ENCODE peak calls at places on chromosomes 6 and 20, in six cellular contexts. One of them, this sample, is unnamed.

GRCh38 chr20:37071481-37071911 is 24.3 kb downstream of the RBL1 start:
- DNase-seq in HAP-1: no peak
- DNase-seq in left ventricle myocardium superior: no peak
- DNase-seq in activated T-cell treated with anti-CD3 and anti-CD28 coated beads, Interleukin-2, amount 50 U/mL, for 4 hours: peak
- DNase-seq in esophagus squamous epithelium: no peak
- DNase-seq in substantia nigra: no peak
- DNase-seq in this sample: no peak

GRCh38 chr6:45625191-45625664 is 247.5 kb upstream of the SUPT3H start:
- DNase-seq in substantia nigra: no peak
- DNase-seq in activated T-cell treated with anti-CD3 and anti-CD28 coated beads, Interleukin-2, amount 50 U/mL, for 4 hours: no peak
- DNase-seq in HAP-1: no peak
- DNase-seq in esophagus squamous epithelium: no peak
- DNase-seq in left ventricle myocardium superior: no peak
- DNase-seq in this sample: no peak

GRCh38 chr20:34834459-34834893 is 9.0 kb upstream of the NCOA6 start:
- DNase-seq in activated T-cell treated with anti-CD3 and anti-CD28 coated beads, Interleukin-2, amount 50 U/mL, for 4 hours: no peak
- DNase-seq in left ventricle myocardium superior: no peak
- DNase-seq in esophagus squamous epithelium: no peak
- DNase-seq in substantia nigra: no peak
- DNase-seq in HAP-1: no peak
- DNase-seq in this sample: no peak

GRCh38 chr6:38997128-38997761 is 51.3 kb upstream of the GLP1R start:
- DNase-seq in activated T-cell treated with anti-CD3 and anti-CD28 coated beads, Interleukin-2, amount 50 U/mL, for 4 hours: peak
- DNase-seq in left ventricle myocardium superior: peak
- DNase-seq in HAP-1: peak
- DNase-seq in substantia nigra: no peak
- DNase-seq in esophagus squamous epithelium: no peak
- DNase-seq in this sample: no peak

GRCh38 chr6:70586114-70586513 is 19.4 kb downstream of the SDHAF4 start:
- DNase-seq in activated T-cell treated with anti-CD3 and anti-CD28 coated beads, Interleukin-2, amount 50 U/mL, for 4 hours: no peak
- DNase-seq in left ventricle myocardium superior: no peak
- DNase-seq in substantia nigra: no peak
- DNase-seq in esophagus squamous epithelium: no peak
- DNase-seq in HAP-1: no peak
- DNase-seq in this sample: no peak

GRCh38 chr20:60937581-60937980 is 314.5 kb upstream of the CDH4 start:
- DNase-seq in left ventricle myocardium superior: no peak
- DNase-seq in esophagus squamous epithelium: no peak
- DNase-seq in substantia nigra: no peak
- DNase-seq in activated T-cell treated with anti-CD3 and anti-CD28 coated beads, Interleukin-2, amount 50 U/mL, for 4 hours: no peak
- DNase-seq in HAP-1: no peak
- DNase-seq in this sample: peak

GRCh38 chr20:38286586-38287502 is 17.1 kb upstream of the BPI start:
- DNase-seq in substantia nigra: peak
- DNase-seq in esophagus squamous epithelium: no peak
- DNase-seq in HAP-1: no peak
- DNase-seq in activated T-cell treated with anti-CD3 and anti-CD28 coated beads, Interleukin-2, amount 50 U/mL, for 4 hours: no peak
- DNase-seq in left ventricle myocardium superior: peak
- DNase-seq in this sample: no peak

GRCh38 chr20:63968928-63969760 is 586 bp downstream of the ZNF512B start:
- DNase-seq in esophagus squamous epithelium: no peak
- DNase-seq in left ventricle myocardium superior: peak
- DNase-seq in HAP-1: peak
- DNase-seq in activated T-cell treated with anti-CD3 and anti-CD28 coated beads, Interleukin-2, amount 50 U/mL, for 4 hours: no peak
- DNase-seq in substantia nigra: no peak
- DNase-seq in this sample: no peak

GRCh38 chr6:142902636-142903053 is 42.3 kb downstream of the HIVEP2 start:
- DNase-seq in substantia nigra: no peak
- DNase-seq in HAP-1: no peak
- DNase-seq in esophagus squamous epithelium: no peak
- DNase-seq in activated T-cell treated with anti-CD3 and anti-CD28 coated beads, Interleukin-2, amount 50 U/mL, for 4 hours: peak
- DNase-seq in left ventricle myocardium superior: peak
- DNase-seq in this sample: peak

GRCh38 chr6:97069363-97069762 is 144.8 kb downstream of the KLHL32 start:
- DNase-seq in esophagus squamous epithelium: no peak
- DNase-seq in left ventricle myocardium superior: no peak
- DNase-seq in substantia nigra: no peak
- DNase-seq in activated T-cell treated with anti-CD3 and anti-CD28 coated beads, Interleukin-2, amount 50 U/mL, for 4 hours: no peak
- DNase-seq in HAP-1: no peak
- DNase-seq in this sample: no peak

GRCh38 chr6:89073014-89073620 is 7.4 kb upstream of the PNRC1 start:
- DNase-seq in esophagus squamous epithelium: no peak
- DNase-seq in substantia nigra: peak
- DNase-seq in activated T-cell treated with anti-CD3 and anti-CD28 coated beads, Interleukin-2, amount 50 U/mL, for 4 hours: no peak
- DNase-seq in left ventricle myocardium superior: no peak
- DNase-seq in HAP-1: no peak
- DNase-seq in this sample: no peak

GRCh38 chr6:106820412-106820852 is 154.1 kb downstream of the CD24 start:
- DNase-seq in HAP-1: no peak
- DNase-seq in activated T-cell treated with anti-CD3 and anti-CD28 coated beads, Interleukin-2, amount 50 U/mL, for 4 hours: no peak
- DNase-seq in substantia nigra: no peak
- DNase-seq in left ventricle myocardium superior: no peak
- DNase-seq in esophagus squamous epithelium: no peak
- DNase-seq in this sample: no peak

GRCh38 chr6:46129634-46130505 is at the start of gene ENPP4:
- DNase-seq in activated T-cell treated with anti-CD3 and anti-CD28 coated beads, Interleukin-2, amount 50 U/mL, for 4 hours: peak
- DNase-seq in esophagus squamous epithelium: peak
- DNase-seq in substantia nigra: peak
- DNase-seq in left ventricle myocardium superior: peak
- DNase-seq in HAP-1: peak
- DNase-seq in this sample: peak

GRCh38 chr6:107330190-107330589 is 129.2 kb downstream of the PDSS2 start:
- DNase-seq in left ventricle myocardium superior: no peak
- DNase-seq in HAP-1: no peak
- DNase-seq in substantia nigra: no peak
- DNase-seq in esophagus squamous epithelium: no peak
- DNase-seq in activated T-cell treated with anti-CD3 and anti-CD28 coated beads, Interleukin-2, amount 50 U/mL, for 4 hours: no peak
- DNase-seq in this sample: no peak

GRCh38 chr6:158076548-158076947 is 91.5 kb downstream of the SERAC1 start:
- DNase-seq in activated T-cell treated with anti-CD3 and anti-CD28 coated beads, Interleukin-2, amount 50 U/mL, for 4 hours: no peak
- DNase-seq in HAP-1: no peak
- DNase-seq in left ventricle myocardium superior: no peak
- DNase-seq in esophagus squamous epithelium: no peak
- DNase-seq in substantia nigra: no peak
- DNase-seq in this sample: no peak

GRCh38 chr6:18148304-18149025 is 6.4 kb downstream of the TPMT start:
- DNase-seq in substantia nigra: no peak
- DNase-seq in esophagus squamous epithelium: no peak
- DNase-seq in HAP-1: no peak
- DNase-seq in activated T-cell treated with anti-CD3 and anti-CD28 coated beads, Interleukin-2, amount 50 U/mL, for 4 hours: no peak
- DNase-seq in left ventricle myocardium superior: no peak
- DNase-seq in this sample: no peak

GRCh38 chr20:13588049-13588448 is 50.7 kb downstream of the TASP1 start:
- DNase-seq in esophagus squamous epithelium: no peak
- DNase-seq in HAP-1: no peak
- DNase-seq in substantia nigra: no peak
- DNase-seq in left ventricle myocardium superior: no peak
- DNase-seq in activated T-cell treated with anti-CD3 and anti-CD28 coated beads, Interleukin-2, amount 50 U/mL, for 4 hours: no peak
- DNase-seq in this sample: no peak

GRCh38 chr20:34538671-34539123 is 19.8 kb upstream of the MAP1LC3A start:
- DNase-seq in substantia nigra: peak
- DNase-seq in HAP-1: peak
- DNase-seq in esophagus squamous epithelium: no peak
- DNase-seq in activated T-cell treated with anti-CD3 and anti-CD28 coated beads, Interleukin-2, amount 50 U/mL, for 4 hours: peak
- DNase-seq in left ventricle myocardium superior: peak
- DNase-seq in this sample: peak

GRCh38 chr20:3413393-3413889 is 6.0 kb upstream of the DNAAF9 start:
- DNase-seq in activated T-cell treated with anti-CD3 and anti-CD28 coated beads, Interleukin-2, amount 50 U/mL, for 4 hours: no peak
- DNase-seq in left ventricle myocardium superior: no peak
- DNase-seq in esophagus squamous epithelium: no peak
- DNase-seq in HAP-1: no peak
- DNase-seq in substantia nigra: no peak
- DNase-seq in this sample: no peak

GRCh38 chr6:146544783-146545182 is 1.1 kb downstream of the RAB32 start:
- DNase-seq in left ventricle myocardium superior: no peak
- DNase-seq in HAP-1: no peak
- DNase-seq in substantia nigra: no peak
- DNase-seq in esophagus squamous epithelium: no peak
- DNase-seq in activated T-cell treated with anti-CD3 and anti-CD28 coated beads, Interleukin-2, amount 50 U/mL, for 4 hours: no peak
- DNase-seq in this sample: no peak

This sample was measured in posterior cingulate gyrus.